ENCODE peak calls at places on chromosomes 16 and 17, in seven cellular contexts. One of them, this sample, is unnamed.

GRCh38 chr16:65123846-65124513 is 2.1 kb upstream of the CDH11 start:
- DNase-seq in H1: no peak
- DNase-seq in omental fat pad: no peak
- DNase-seq in adrenal gland: no peak
- DNase-seq in HCT116: no peak
- DNase-seq in fibroblast of the aortic adventitia: no peak
- DNase-seq in kidney epithelial cell: no peak
- DNase-seq in this sample: no peak

GRCh38 chr16:11183035-11183812 is 72.8 kb downstream of the SOCS1 start:
- DNase-seq in H1: no peak
- DNase-seq in omental fat pad: no peak
- DNase-seq in adrenal gland: no peak
- DNase-seq in HCT116: no peak
- DNase-seq in fibroblast of the aortic adventitia: no peak
- DNase-seq in kidney epithelial cell: no peak
- DNase-seq in this sample: no peak

GRCh38 chr17:79862771-79863440 is 23.7 kb upstream of the CBX4 start:
- DNase-seq in H1: no peak
- DNase-seq in omental fat pad: no peak
- DNase-seq in adrenal gland: no peak
- DNase-seq in HCT116: no peak
- DNase-seq in fibroblast of the aortic adventitia: no peak
- DNase-seq in kidney epithelial cell: no peak
- DNase-seq in this sample: no peak

GRCh38 chr17:82788206-82789001 is 36.5 kb downstream of the TBCD start:
- DNase-seq in H1: no peak
- DNase-seq in omental fat pad: no peak
- DNase-seq in adrenal gland: no peak
- DNase-seq in HCT116: no peak
- DNase-seq in fibroblast of the aortic adventitia: no peak
- DNase-seq in kidney epithelial cell: no peak
- DNase-seq in this sample: no peak

GRCh38 chr16:70455910-70456309 is 1.5 kb downstream of the FCSK start:
- DNase-seq in H1: no peak
- DNase-seq in omental fat pad: no peak
- DNase-seq in adrenal gland: no peak
- DNase-seq in HCT116: no peak
- DNase-seq in fibroblast of the aortic adventitia: no peak
- DNase-seq in kidney epithelial cell: no peak
- DNase-seq in this sample: no peak

GRCh38 chr16:9191274-9191850 is 99.9 kb downstream of the HAPSTR1 start:
- DNase-seq in H1: no peak
- DNase-seq in omental fat pad: no peak
- DNase-seq in adrenal gland: no peak
- DNase-seq in HCT116: no peak
- DNase-seq in fibroblast of the aortic adventitia: no peak
- DNase-seq in kidney epithelial cell: no peak
- DNase-seq in this sample: no peak

GRCh38 chr16:72818286-72818845 is 229.6 kb downstream of the ZFHX3 start:
- DNase-seq in H1: peak
- DNase-seq in omental fat pad: no peak
- DNase-seq in adrenal gland: no peak
- DNase-seq in HCT116: no peak
- DNase-seq in fibroblast of the aortic adventitia: peak
- DNase-seq in kidney epithelial cell: no peak
- DNase-seq in this sample: no peak

GRCh38 chr17:289409-289808 is 63.2 kb downstream of the RPH3AL start:
- DNase-seq in H1: no peak
- DNase-seq in omental fat pad: no peak
- DNase-seq in adrenal gland: no peak
- DNase-seq in HCT116: no peak
- DNase-seq in fibroblast of the aortic adventitia: no peak
- DNase-seq in kidney epithelial cell: no peak
- DNase-seq in this sample: no peak

GRCh38 chr16:31033709-31034492 is 543 bp downstream of the STX4 start:
- DNase-seq in H1: no peak
- DNase-seq in omental fat pad: peak
- DNase-seq in adrenal gland: peak
- DNase-seq in HCT116: peak
- DNase-seq in fibroblast of the aortic adventitia: peak
- DNase-seq in kidney epithelial cell: no peak
- DNase-seq in this sample: no peak

GRCh38 chr16:62715701-62716100 is 679.5 kb upstream of the CDH8 start:
- DNase-seq in H1: no peak
- DNase-seq in omental fat pad: no peak
- DNase-seq in adrenal gland: no peak
- DNase-seq in HCT116: no peak
- DNase-seq in fibroblast of the aortic adventitia: no peak
- DNase-seq in kidney epithelial cell: no peak
- DNase-seq in this sample: no peak

GRCh38 chr16:62709856-62710255 is 673.6 kb upstream of the CDH8 start:
- DNase-seq in H1: no peak
- DNase-seq in omental fat pad: no peak
- DNase-seq in adrenal gland: no peak
- DNase-seq in HCT116: no peak
- DNase-seq in fibroblast of the aortic adventitia: no peak
- DNase-seq in kidney epithelial cell: no peak
- DNase-seq in this sample: no peak

DNA sequence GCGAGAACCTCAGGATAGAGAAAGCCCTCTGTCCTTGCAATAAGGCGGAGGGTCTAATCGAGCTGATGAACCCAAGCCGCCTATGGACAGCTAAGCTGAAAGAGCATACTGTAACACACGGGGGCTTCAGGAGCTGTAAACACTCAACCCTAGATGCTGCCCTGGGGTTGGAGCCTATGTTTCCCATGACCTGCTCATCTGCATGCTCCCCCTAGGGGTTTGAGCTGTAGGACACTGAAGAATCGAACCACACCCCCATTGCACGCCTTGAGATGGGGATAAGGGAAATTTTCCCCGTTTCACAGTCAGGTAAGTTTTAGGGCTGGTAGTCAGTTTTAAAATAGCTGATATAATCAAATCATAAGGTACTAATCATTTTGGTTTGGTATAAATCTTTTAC is 675.6 kb upstream of the CDH8 start:
- DNase-seq in H1: peak
- DNase-seq in omental fat pad: no peak
- DNase-seq in adrenal gland: no peak
- DNase-seq in HCT116: no peak
- DNase-seq in fibroblast of the aortic adventitia: no peak
- DNase-seq in kidney epithelial cell: no peak
- DNase-seq in this sample: no peak
- TF ChIP-seq CTCF in H1: peak
- TF ChIP-seq CTCF in omental fat pad: no peak
- TF ChIP-seq CTCF in adrenal gland: no peak
- TF ChIP-seq CTCF in HCT116: no peak
- TF ChIP-seq CTCF in fibroblast of the aortic adventitia: no peak
- TF ChIP-seq CTCF in kidney epithelial cell: no peak
- TF ChIP-seq CTCF in this sample: no peak

GRCh38 chr16:12215302-12216105 is 239.0 kb downstream of the SNX29 start:
- DNase-seq in H1: peak
- DNase-seq in omental fat pad: no peak
- DNase-seq in adrenal gland: no peak
- DNase-seq in HCT116: no peak
- DNase-seq in fibroblast of the aortic adventitia: no peak
- DNase-seq in kidney epithelial cell: no peak
- DNase-seq in this sample: no peak
- TF ChIP-seq CTCF in H1: peak
- TF ChIP-seq CTCF in omental fat pad: no peak
- TF ChIP-seq CTCF in adrenal gland: no peak
- TF ChIP-seq CTCF in HCT116: peak
- TF ChIP-seq CTCF in fibroblast of the aortic adventitia: peak
- TF ChIP-seq CTCF in kidney epithelial cell: peak
- TF ChIP-seq CTCF in this sample: peak

GRCh38 chr17:74005790-74006189 is 197.7 kb upstream of the RPL38 start:
- DNase-seq in H1: no peak
- DNase-seq in omental fat pad: no peak
- DNase-seq in adrenal gland: no peak
- DNase-seq in HCT116: no peak
- DNase-seq in fibroblast of the aortic adventitia: no peak
- DNase-seq in kidney epithelial cell: no peak
- DNase-seq in this sample: no peak

GRCh38 chr17:74011963-74012362 is 191.5 kb upstream of the RPL38 start:
- DNase-seq in H1: no peak
- DNase-seq in omental fat pad: no peak
- DNase-seq in adrenal gland: no peak
- DNase-seq in HCT116: no peak
- DNase-seq in fibroblast of the aortic adventitia: no peak
- DNase-seq in kidney epithelial cell: no peak
- DNase-seq in this sample: no peak

GRCh38 chr17:74010903-74011302 is 192.6 kb upstream of the RPL38 start:
- DNase-seq in H1: no peak
- DNase-seq in omental fat pad: no peak
- DNase-seq in adrenal gland: no peak
- DNase-seq in HCT116: no peak
- DNase-seq in fibroblast of the aortic adventitia: no peak
- DNase-seq in kidney epithelial cell: no peak
- DNase-seq in this sample: no peak

GRCh38 chr17:74006366-74006765 is 197.1 kb upstream of the RPL38 start:
- DNase-seq in H1: no peak
- DNase-seq in omental fat pad: no peak
- DNase-seq in adrenal gland: no peak
- DNase-seq in HCT116: no peak
- DNase-seq in fibroblast of the aortic adventitia: no peak
- DNase-seq in kidney epithelial cell: no peak
- DNase-seq in this sample: no peak

GRCh38 chr17:74008196-74008595 is 195.3 kb upstream of the RPL38 start:
- DNase-seq in H1: peak
- DNase-seq in omental fat pad: no peak
- DNase-seq in adrenal gland: no peak
- DNase-seq in HCT116: peak
- DNase-seq in fibroblast of the aortic adventitia: no peak
- DNase-seq in kidney epithelial cell: no peak
- DNase-seq in this sample: no peak
- TF ChIP-seq CTCF in H1: peak
- TF ChIP-seq CTCF in omental fat pad: no peak
- TF ChIP-seq CTCF in adrenal gland: no peak
- TF ChIP-seq CTCF in HCT116: peak
- TF ChIP-seq CTCF in fibroblast of the aortic adventitia: no peak
- TF ChIP-seq CTCF in kidney epithelial cell: no peak
- TF ChIP-seq CTCF in this sample: no peak

GRCh38 chr17:70622382-70623260 is 453.3 kb downstream of the KCNJ2 start:
- DNase-seq in H1: peak
- DNase-seq in omental fat pad: no peak
- DNase-seq in adrenal gland: no peak
- DNase-seq in HCT116: peak
- DNase-seq in fibroblast of the aortic adventitia: peak
- DNase-seq in kidney epithelial cell: no peak
- DNase-seq in this sample: no peak
- TF ChIP-seq CTCF in H1: peak
- TF ChIP-seq CTCF in omental fat pad: no peak
- TF ChIP-seq CTCF in adrenal gland: peak
- TF ChIP-seq CTCF in HCT116: peak
- TF ChIP-seq CTCF in fibroblast of the aortic adventitia: peak
- TF ChIP-seq CTCF in kidney epithelial cell: peak
- TF ChIP-seq CTCF in this sample: peak

DNA sequence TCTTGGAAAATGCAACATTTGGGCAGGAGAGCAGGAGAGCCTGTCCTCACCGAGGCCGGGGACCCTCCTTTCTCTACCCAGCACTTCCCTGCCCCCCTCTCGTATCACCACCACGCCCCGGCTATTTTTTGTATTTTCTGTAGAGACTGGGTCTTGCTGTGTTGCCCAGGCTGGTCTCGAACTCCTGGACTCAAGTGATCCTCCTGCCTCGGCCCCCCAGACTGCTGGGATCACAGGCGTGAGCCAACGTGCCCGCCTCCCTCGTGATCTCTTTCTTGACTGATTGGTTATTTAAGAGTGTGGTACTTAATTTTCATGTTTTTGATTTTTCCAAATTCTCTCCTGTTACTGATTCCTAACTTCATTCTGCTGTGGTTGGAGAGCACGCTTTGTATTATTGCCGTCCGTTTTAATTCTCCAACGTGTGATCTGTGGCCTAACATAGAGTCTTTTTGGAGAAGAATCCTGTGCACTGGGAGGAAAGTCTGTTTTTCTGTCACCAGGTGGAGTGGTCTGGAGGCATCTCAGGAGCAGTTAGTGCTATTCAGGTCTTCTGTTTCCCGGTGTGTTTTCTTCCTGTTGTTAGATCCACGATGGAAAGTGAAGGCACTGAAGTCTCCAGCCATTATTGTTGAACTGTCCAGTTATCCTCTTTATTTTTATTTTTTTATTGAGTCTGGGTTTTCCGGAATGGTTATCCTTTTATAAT is 40.4 kb downstream of the ZNF778 start:
- DNase-seq in H1: no peak
- DNase-seq in omental fat pad: no peak
- DNase-seq in adrenal gland: no peak
- DNase-seq in HCT116: no peak
- DNase-seq in fibroblast of the aortic adventitia: no peak
- DNase-seq in kidney epithelial cell: no peak
- DNase-seq in this sample: no peak
- TF ChIP-seq CTCF in H1: peak
- TF ChIP-seq CTCF in omental fat pad: no peak
- TF ChIP-seq CTCF in adrenal gland: no peak
- TF ChIP-seq CTCF in HCT116: no peak
- TF ChIP-seq CTCF in fibroblast of the aortic adventitia: no peak
- TF ChIP-seq CTCF in kidney epithelial cell: no peak
- TF ChIP-seq CTCF in this sample: no peak

GRCh38 chr17:42798383-42799380 is at the start of the genes CNTD1 and COA3:
- DNase-seq in H1: peak
- DNase-seq in omental fat pad: peak
- DNase-seq in adrenal gland: peak
- DNase-seq in HCT116: peak
- DNase-seq in fibroblast of the aortic adventitia: peak
- DNase-seq in kidney epithelial cell: no peak
- DNase-seq in this sample: no peak
- TF ChIP-seq CTCF in H1: no peak
- TF ChIP-seq CTCF in omental fat pad: no peak
- TF ChIP-seq CTCF in adrenal gland: no peak
- TF ChIP-seq CTCF in HCT116: no peak
- TF ChIP-seq CTCF in fibroblast of the aortic adventitia: no peak
- TF ChIP-seq CTCF in kidney epithelial cell: no peak
- TF ChIP-seq CTCF in this sample: peak

GRCh38 chr16:84746875-84747274 is 47.1 kb downstream of the USP10 start:
- DNase-seq in H1: no peak
- DNase-seq in omental fat pad: no peak
- DNase-seq in adrenal gland: no peak
- DNase-seq in HCT116: no peak
- DNase-seq in fibroblast of the aortic adventitia: no peak
- DNase-seq in kidney epithelial cell: no peak
- DNase-seq in this sample: no peak
- TF ChIP-seq CTCF in H1: peak
- TF ChIP-seq CTCF in omental fat pad: no peak
- TF ChIP-seq CTCF in adrenal gland: no peak
- TF ChIP-seq CTCF in HCT116: peak
- TF ChIP-seq CTCF in fibroblast of the aortic adventitia: peak
- TF ChIP-seq CTCF in kidney epithelial cell: peak
- TF ChIP-seq CTCF in this sample: no peak

GRCh38 chr16:17629936-17630335 is 159.2 kb upstream of the XYLT1 start:
- DNase-seq in H1: no peak
- DNase-seq in omental fat pad: no peak
- DNase-seq in adrenal gland: no peak
- DNase-seq in HCT116: no peak
- DNase-seq in fibroblast of the aortic adventitia: no peak
- DNase-seq in kidney epithelial cell: no peak
- DNase-seq in this sample: no peak
- TF ChIP-seq CTCF in H1: no peak
- TF ChIP-seq CTCF in omental fat pad: no peak
- TF ChIP-seq CTCF in adrenal gland: no peak
- TF ChIP-seq CTCF in HCT116: no peak
- TF ChIP-seq CTCF in fibroblast of the aortic adventitia: no peak
- TF ChIP-seq CTCF in kidney epithelial cell: no peak
- TF ChIP-seq CTCF in this sample: no peak